ENCODE peak calls at places on chromosomes 12 and 14, in four cellular contexts. G, L, P and E are unnamed samples. For H3K4me1, the result is how much of the 10 kb centered on the place peaks cover.

GRCh38 chr14:33564774-33565630 is 385.9 kb downstream of the EGLN3 start:
- DNase-seq in G (no peak), L (peak), P (no peak), E (no peak)

GRCh38 chr12:87871061-87871460 is 158.1 kb downstream of the C12orf50 start:
- DNase-seq in G (no peak), L (peak), P (no peak), E (no peak)

GRCh38 chr12:11991604-11992003 is 79.1 kb upstream of the BCL2L14 start:
- DNase-seq in G (no peak), L (no peak), P (no peak), E (no peak)

GRCh38 chr14:104639889-104640548 is 35.4 kb upstream of the TMEM179 start:
- DNase-seq in G (no peak), L (peak), P (peak), E (no peak)

GRCh38 chr12:122486805-122487426 is 13.8 kb downstream of the ZCCHC8 start:
- DNase-seq in G (no peak), L (no peak), P (no peak), E (no peak)

GRCh38 chr14:64510825-64511679 is 6.5 kb downstream of the ZBTB1 start:
- DNase-seq in G (peak), L (peak), P (peak), E (peak)

GRCh38 chr12:115305275-115305674 is 621.3 kb upstream of the TBX3 start:
- DNase-seq in G (no peak), L (no peak), P (no peak), E (no peak)

GRCh38 chr12:56565510-56566101 is 44.0 kb downstream of the RBMS2 start:
- DNase-seq in G (peak), L (peak), P (no peak), E (no peak)

GRCh38 chr12:53052419-53053222 is 2.8 kb downstream of the TNS2 start:
- DNase-seq in G (peak), L (peak), P (no peak), E (no peak)

GRCh38 chr12:81797100-81797499 is 38.0 kb upstream of the PPFIA2 start:
- DNase-seq in G (no peak), L (peak), P (peak), E (no peak)

GRCh38 chr12:96044017-96044985 is 8.9 kb upstream of the LTA4H start:
- DNase-seq in G (no peak), L (peak), P (no peak), E (no peak)

DNA sequence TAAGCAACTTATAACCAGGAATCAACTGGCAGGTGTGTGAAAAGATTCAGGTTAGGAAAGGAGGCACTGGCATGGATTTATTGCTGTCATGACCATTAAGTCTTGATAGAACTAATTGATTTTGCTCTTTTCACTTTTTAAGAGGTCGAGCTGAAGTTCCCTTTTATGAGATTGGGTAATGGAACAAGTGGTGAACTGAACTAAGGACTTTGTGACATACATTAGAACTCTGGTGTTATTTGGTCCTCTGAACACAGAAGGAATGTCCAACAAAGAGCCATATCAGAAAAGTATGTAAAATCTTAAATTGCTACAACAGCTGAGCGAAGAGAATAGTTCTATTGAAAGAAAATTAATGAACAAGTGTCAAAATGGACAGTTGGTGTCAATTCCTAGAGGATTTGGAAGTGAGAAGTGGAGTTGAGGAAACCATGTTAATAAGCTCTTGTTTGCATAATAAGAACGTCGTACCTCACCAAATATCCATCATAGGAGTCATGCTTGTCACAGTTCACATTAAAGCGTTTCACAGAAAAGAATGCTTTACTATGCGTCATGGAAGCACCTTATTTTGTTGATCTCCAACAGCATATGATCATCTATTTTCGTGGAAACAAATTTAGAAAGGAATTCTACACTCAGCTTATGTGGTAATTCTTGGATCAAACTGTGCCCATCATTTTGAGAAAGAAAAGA is 8.4 kb upstream of the MYF6 start:
- DNase-seq in G (no peak), L (no peak), P (no peak), E (no peak)
- H3K4me1 ChIP-seq in G (under half), L (under half), P (under half), E (under half)

GRCh38 chr12:13099910-13100609 is 3.4 kb downstream of the GSG1 start:
- DNase-seq in G (no peak), L (peak), P (no peak), E (no peak)
- H3K4me1 ChIP-seq in G (under half), L (under half), P (half or more), E (under half)

GRCh38 chr14:89384636-89385035 is 32.4 kb downstream of the FOXN3 start:
- DNase-seq in G (no peak), L (no peak), P (no peak), E (no peak)
- H3K4me1 ChIP-seq in G (under half), L (under half), P (under half), E (under half)

DNA sequence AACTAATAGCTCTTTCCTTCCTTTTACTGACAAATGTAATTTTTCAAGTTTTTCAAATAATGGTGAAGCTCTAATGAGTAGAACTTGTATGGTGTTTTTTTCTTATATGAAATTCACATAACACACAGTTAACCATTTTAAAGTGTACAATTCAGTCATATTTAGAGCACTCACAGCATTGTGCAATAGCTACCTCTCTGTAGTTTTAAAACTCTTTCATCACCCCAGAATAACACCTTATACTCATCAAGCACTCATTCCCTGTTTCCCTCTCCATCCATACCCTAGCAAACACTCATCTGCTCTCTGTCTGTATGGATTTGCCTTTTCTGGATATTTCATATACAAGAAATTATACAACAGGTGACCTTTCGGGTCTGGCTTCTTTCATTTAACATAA is 207.9 kb upstream of the SLC38A2 start:
- DNase-seq in G (no peak), L (no peak), P (no peak), E (no peak)
- H3K4me1 ChIP-seq in G (under half), L (under half), P (under half), E (under half)

DNA sequence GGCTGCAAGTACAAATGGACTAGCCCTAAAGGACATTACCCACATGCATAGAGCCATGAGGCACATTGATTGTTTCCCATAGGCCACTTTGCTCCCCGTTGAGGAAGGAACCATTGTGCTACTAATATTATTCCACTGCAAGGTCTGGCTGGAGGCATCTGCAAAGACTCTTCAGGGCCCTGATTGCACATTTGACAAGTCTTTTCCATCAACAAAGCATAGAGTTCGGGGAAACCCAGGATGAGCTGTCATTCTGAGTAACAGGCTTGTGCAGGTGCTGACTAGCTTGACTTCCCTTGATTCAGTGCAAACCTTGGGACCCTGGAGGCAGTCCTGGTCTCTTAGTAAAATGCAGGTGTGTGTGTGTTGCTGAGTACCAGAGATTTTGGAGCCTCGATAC is 73.8 kb downstream of the SUSD6 start:
- DNase-seq in G (no peak), L (peak), P (no peak), E (no peak)
- H3K4me1 ChIP-seq in G (under half), L (under half), P (under half), E (under half)

GRCh38 chr12:89695100-89695499 is 13.5 kb downstream of the ATP2B1 start:
- DNase-seq in G (no peak), L (peak), P (no peak), E (no peak)
- H3K4me1 ChIP-seq in G (under half), L (under half), P (under half), E (under half)